ENCODE peak calls at places on chromosomes 5 and 9, in six cellular contexts. Y, W, J, P, A and N are unnamed samples.

GRCh38 chr5:34740306-34740891 is 84.3 kb downstream of the RAI14 start:
- DNase-seq in Y (no peak), W (no peak), J (peak), P (no peak), A (no peak), N (no peak)

GRCh38 chr5:148428825-148429224 is 45.1 kb downstream of the FBXO38 start:
- DNase-seq in Y (no peak), W (no peak), J (no peak), P (no peak), A (no peak), N (no peak)

GRCh38 chr5:81506900-81507588 is 113.1 kb upstream of the ACOT12 start:
- DNase-seq in Y (peak), W (peak), J (peak), P (no peak), A (peak), N (peak)

GRCh38 chr5:159224471-159224870 is 15.1 kb upstream of the RNF145 start:
- DNase-seq in Y (no peak), W (no peak), J (no peak), P (no peak), A (no peak), N (no peak)

GRCh38 chr9:121651295-121652036 is at the start of gene DAB2IP:
- DNase-seq in Y (no peak), W (no peak), J (peak), P (peak), A (peak), N (no peak)

GRCh38 chr9:115442054-115442453 is 324.1 kb upstream of the TNC start:
- DNase-seq in Y (no peak), W (no peak), J (no peak), P (no peak), A (no peak), N (no peak)

GRCh38 chr9:81052846-81053245 is 636.5 kb downstream of the TLE1 start:
- DNase-seq in Y (no peak), W (no peak), J (no peak), P (no peak), A (no peak), N (no peak)

GRCh38 chr5:60891667-60892066 is 47.6 kb upstream of the ELOVL7 start:
- DNase-seq in Y (no peak), W (no peak), J (no peak), P (no peak), A (no peak), N (no peak)

DNA sequence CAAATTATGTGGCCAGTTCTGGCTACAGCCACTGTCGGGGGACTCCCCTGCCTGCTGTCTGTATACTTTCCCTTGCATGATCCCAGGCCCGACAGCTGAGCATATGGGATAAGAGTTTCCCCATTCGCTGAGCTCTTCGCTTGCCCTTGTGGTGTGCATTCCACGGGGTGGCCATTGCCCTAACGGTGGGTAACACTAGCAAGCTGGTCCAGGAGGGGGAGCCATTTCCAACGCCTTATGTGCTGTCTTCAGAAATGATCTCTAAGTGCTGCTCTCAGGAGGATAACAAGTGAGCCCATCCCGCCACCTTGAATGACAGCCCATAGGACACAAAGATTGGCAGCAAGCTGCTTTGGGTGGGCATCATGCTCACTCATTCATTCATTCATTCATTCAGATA is 190.9 kb downstream of the FSTL4 start:
- DNase-seq in Y (no peak), W (no peak), J (no peak), P (no peak), A (peak), N (peak)
- TF ChIP-seq CTCF in Y (peak), W (no peak), J (peak), P (no peak), A (no peak), N (peak)

GRCh38 chr5:16345454-16345853 is 120.1 kb downstream of the ZNF622 start:
- DNase-seq in Y (no peak), W (no peak), J (no peak), P (no peak), A (no peak), N (no peak)
- TF ChIP-seq CTCF in Y (peak), W (no peak), J (no peak), P (no peak), A (no peak), N (no peak)

GRCh38 chr9:127730799-127731410 is 4.2 kb downstream of the TOR2A start:
- DNase-seq in Y (no peak), W (no peak), J (no peak), P (no peak), A (no peak), N (no peak)

GRCh38 chr9:127734247-127734746 is 797 bp downstream of the TOR2A start:
- DNase-seq in Y (no peak), W (no peak), J (no peak), P (no peak), A (no peak), N (no peak)

GRCh38 chr9:127733609-127734008 is 1.5 kb downstream of the TOR2A start:
- DNase-seq in Y (no peak), W (no peak), J (no peak), P (no peak), A (no peak), N (no peak)

GRCh38 chr9:127731938-127732337 is 3.2 kb downstream of the TOR2A start:
- DNase-seq in Y (no peak), W (no peak), J (no peak), P (no peak), A (no peak), N (no peak)

DNA sequence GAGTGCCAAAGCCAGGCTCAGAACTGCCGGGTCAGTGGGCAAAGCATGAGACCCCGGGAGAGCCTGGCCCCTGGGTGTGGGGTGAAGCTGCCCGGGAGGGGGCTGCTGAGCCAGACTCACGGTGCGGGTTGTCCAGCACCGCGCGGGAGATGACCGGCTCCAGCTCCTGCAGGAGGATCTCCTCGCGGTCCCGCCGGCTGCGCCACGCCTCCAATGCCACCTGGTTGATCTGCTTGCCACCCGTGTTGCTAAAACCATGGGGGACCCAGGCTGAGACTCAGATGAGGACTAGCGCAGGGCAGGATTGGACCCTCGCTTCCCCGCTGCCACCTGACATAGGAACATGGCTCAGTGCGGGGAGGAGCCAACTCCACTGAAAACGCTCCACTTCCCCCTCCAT is 2.6 kb downstream of the TOR2A start:
- DNase-seq in Y (no peak), W (no peak), J (no peak), P (no peak), A (no peak), N (no peak)
- TF ChIP-seq CTCF in Y (no peak), W (no peak), J (no peak), P (no peak), A (no peak), N (no peak)

DNA sequence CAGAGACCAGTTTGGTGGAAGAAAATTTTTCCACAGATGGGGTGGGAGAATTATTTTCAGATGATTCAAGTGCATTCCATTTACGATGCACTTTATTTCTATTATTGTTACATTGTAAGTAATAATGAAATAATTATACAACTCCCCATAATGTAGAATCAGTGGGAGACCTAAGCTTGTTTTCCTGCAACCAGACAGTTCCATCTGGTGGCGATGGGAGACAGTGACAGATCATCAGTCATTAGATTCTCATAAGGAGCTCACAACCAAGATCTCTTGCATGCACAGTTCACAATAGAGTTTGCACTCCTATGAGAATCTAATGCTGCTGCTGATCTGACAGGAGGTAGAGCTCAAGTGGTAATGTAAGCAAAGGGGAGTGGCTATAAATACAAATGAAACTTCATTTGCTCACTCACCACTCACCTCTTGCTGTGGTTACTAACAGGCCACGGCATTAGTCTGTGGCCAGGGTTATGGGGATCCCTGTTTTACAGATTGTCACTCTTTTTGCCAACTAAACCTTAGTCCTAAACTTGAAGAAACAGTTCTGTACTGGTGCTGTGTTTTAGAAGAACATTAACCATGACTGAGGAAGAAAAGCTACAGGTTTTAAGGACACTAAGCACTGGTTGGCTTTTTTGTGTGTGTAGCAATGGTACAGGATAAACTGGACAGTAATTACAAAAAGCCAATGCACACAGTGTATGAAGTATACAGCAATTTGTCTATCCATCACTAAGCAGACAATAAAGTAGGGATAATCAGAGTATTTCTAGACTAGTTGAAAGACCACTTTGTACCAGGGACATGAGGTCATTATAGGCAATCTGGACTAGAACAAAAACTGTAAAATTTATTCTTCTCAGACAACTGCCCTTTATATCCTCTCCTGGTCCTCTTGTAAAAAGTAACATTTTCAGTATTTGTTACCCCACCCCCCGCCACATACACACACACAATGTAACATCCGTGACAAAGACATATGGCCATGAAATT is 9.9 kb downstream of the TMEM232 start:
- DNase-seq in Y (no peak), W (no peak), J (no peak), P (no peak), A (no peak), N (no peak)
- TF ChIP-seq CTCF in Y (no peak), W (no peak), J (no peak), P (no peak), A (no peak), N (peak)